ENCODE peak calls at places on chromosomes 3 and 15, in seven cellular contexts. F is testis, Z is A549, R is transverse colon, I is adrenal gland, D is heart left ventricle, Q is colonic mucosa. B is an unnamed sample. For H3K4me1, the result is how much of the 10 kb centered on the place peaks cover.

GRCh38 chr15:58616171-58616570 is 133.3 kb downstream of the ADAM10 start:
- DNase-seq in D (no peak), Z (no peak), F (no peak), R (no peak), I (no peak), Q (no peak), B (no peak)

GRCh38 chr15:85527907-85528306 is 147.5 kb downstream of the AKAP13 start:
- DNase-seq in R (no peak), Z (peak), F (no peak), Q (no peak), I (no peak), D (peak), B (no peak)

GRCh38 chr15:38650384-38650783 is 85.8 kb upstream of the RASGRP1 start:
- DNase-seq in R (no peak), F (no peak), Z (no peak), D (no peak), Q (no peak), I (no peak), B (no peak)

GRCh38 chr3:154018100-154018696 is 103.0 kb upstream of the ARHGEF26 start:
- DNase-seq in D (no peak), R (peak), Z (peak), F (peak), Q (peak), I (no peak), B (peak)

GRCh38 chr15:48963524-48964113 is at the start of gene SHC4:
- DNase-seq in Q (peak), R (peak), Z (peak), I (peak), F (peak), D (peak), B (peak)

GRCh38 chr15:79399591-79399990 is 32.5 kb upstream of the MINAR1 start:
- DNase-seq in Q (no peak), R (no peak), I (no peak), Z (no peak), D (no peak), F (no peak), B (no peak)

GRCh38 chr3:143307613-143308183 is 188.1 kb downstream of the CHST2 start:
- DNase-seq in D (no peak), Z (peak), I (peak), F (peak), Q (no peak), R (no peak), B (no peak)

GRCh38 chr15:70508561-70509281 is 254.6 kb downstream of the UACA start:
- DNase-seq in Z (peak), R (no peak), F (no peak), Q (no peak), I (peak), D (no peak), B (peak)

GRCh38 chr15:78727561-78727960 is 83.7 kb downstream of the ADAMTS7 start:
- DNase-seq in D (no peak), I (no peak), Q (no peak), Z (peak), F (no peak), R (no peak), B (no peak)

GRCh38 chr3:45528429-45528828 is 66.1 kb upstream of the LIMD1 start:
- DNase-seq in Z (no peak), R (no peak), D (no peak), I (no peak), Q (no peak), F (no peak), B (no peak)

GRCh38 chr3:131914090-131914691 is 120.6 kb downstream of the CPNE4 start:
- DNase-seq in F (no peak), R (no peak), D (no peak), Z (no peak), Q (no peak), I (no peak), B (no peak)

GRCh38 chr3:10956991-10957390 is 35.6 kb upstream of the SLC6A1 start:
- DNase-seq in Q (no peak), Z (no peak), R (no peak), I (no peak), F (peak), D (peak), B (no peak)

GRCh38 chr15:36724493-36724892 is 145.1 kb downstream of the CDIN1 start:
- DNase-seq in Q (no peak), F (no peak), I (no peak), R (no peak), D (no peak), Z (no peak), B (no peak)

GRCh38 chr3:146493221-146493620 is 23.9 kb upstream of the PLSCR2 start:
- DNase-seq in D (no peak), Q (no peak), F (no peak), I (no peak), Z (no peak), R (no peak), B (no peak)

GRCh38 chr3:45198264-45199260 is 27.5 kb downstream of the TMEM158 start:
- DNase-seq in Q (no peak), R (no peak), Z (no peak), D (no peak), I (no peak), F (peak), B (no peak)

GRCh38 chr3:29775352-29775751 is 494.5 kb downstream of the RBMS3 start:
- DNase-seq in R (no peak), I (no peak), D (no peak), Q (no peak), Z (no peak), F (no peak), B (no peak)

GRCh38 chr3:12818273-12818672 is 21.8 kb downstream of the CAND2 start:
- DNase-seq in D (no peak), F (no peak), I (no peak), Z (no peak), R (no peak), Q (no peak), B (no peak)

GRCh38 chr15:92669432-92669831 is 13.9 kb upstream of the FAM174B start:
- DNase-seq in Q (no peak), R (no peak), Z (no peak), F (no peak), I (no peak), D (no peak), B (peak)

GRCh38 chr3:86978111-86978528 is 12.8 kb downstream of the VGLL3 start:
- DNase-seq in Q (no peak), D (peak), F (peak), Z (no peak), I (no peak), R (no peak), B (no peak)

GRCh38 chr3:171556133-171556532 is 95.9 kb upstream of the TNIK start:
- DNase-seq in I (peak), F (peak), Q (no peak), D (peak), R (no peak), Z (no peak), B (no peak)

GRCh38 chr3:139537325-139537724 is 2.2 kb downstream of the RBP1 start:
- DNase-seq in Q (no peak), D (no peak), I (peak), F (no peak), Z (peak), R (no peak), B (no peak)

GRCh38 chr3:43726511-43726910 is 35.8 kb downstream of the ABHD5 start:
- DNase-seq in D (no peak), Z (no peak), R (no peak), I (no peak), F (no peak), Q (no peak), B (no peak)

GRCh38 chr3:55416381-55416821 is 70.7 kb downstream of the WNT5A start:
- DNase-seq in I (no peak), D (no peak), Z (peak), R (no peak), F (no peak), Q (no peak), B (peak)

GRCh38 chr15:70715840-70716510 is 47.4 kb downstream of the UACA start:
- DNase-seq in I (no peak), Q (no peak), Z (peak), R (no peak), F (no peak), D (no peak), B (peak)

GRCh38 chr15:90060797-90061196 is 41.5 kb downstream of the IDH2 start:
- DNase-seq in R (no peak), Z (no peak), D (no peak), F (no peak), I (peak), Q (no peak), B (no peak)

GRCh38 chr15:90062729-90063684 is 39.3 kb downstream of the IDH2 start:
- DNase-seq in F (peak), Z (no peak), I (peak), Q (no peak), R (no peak), D (no peak), B (no peak)

GRCh38 chr15:90062023-90062728 is 40.1 kb downstream of the IDH2 start:
- DNase-seq in Q (peak), D (peak), I (peak), Z (no peak), R (peak), F (no peak), B (no peak)

GRCh38 chr15:90058308-90058707 is 44.0 kb downstream of the IDH2 start:
- DNase-seq in Z (no peak), F (no peak), D (no peak), Q (no peak), R (no peak), I (no peak), B (no peak)

GRCh38 chr15:90059208-90059985 is 42.9 kb downstream of the IDH2 start:
- DNase-seq in D (peak), I (peak), F (peak), Z (no peak), Q (peak), R (peak), B (no peak)
- H3K4me1 ChIP-seq in D (under half), I (under half), F (under half), Z (under half), Q (under half), R (half or more), B (under half)

DNA sequence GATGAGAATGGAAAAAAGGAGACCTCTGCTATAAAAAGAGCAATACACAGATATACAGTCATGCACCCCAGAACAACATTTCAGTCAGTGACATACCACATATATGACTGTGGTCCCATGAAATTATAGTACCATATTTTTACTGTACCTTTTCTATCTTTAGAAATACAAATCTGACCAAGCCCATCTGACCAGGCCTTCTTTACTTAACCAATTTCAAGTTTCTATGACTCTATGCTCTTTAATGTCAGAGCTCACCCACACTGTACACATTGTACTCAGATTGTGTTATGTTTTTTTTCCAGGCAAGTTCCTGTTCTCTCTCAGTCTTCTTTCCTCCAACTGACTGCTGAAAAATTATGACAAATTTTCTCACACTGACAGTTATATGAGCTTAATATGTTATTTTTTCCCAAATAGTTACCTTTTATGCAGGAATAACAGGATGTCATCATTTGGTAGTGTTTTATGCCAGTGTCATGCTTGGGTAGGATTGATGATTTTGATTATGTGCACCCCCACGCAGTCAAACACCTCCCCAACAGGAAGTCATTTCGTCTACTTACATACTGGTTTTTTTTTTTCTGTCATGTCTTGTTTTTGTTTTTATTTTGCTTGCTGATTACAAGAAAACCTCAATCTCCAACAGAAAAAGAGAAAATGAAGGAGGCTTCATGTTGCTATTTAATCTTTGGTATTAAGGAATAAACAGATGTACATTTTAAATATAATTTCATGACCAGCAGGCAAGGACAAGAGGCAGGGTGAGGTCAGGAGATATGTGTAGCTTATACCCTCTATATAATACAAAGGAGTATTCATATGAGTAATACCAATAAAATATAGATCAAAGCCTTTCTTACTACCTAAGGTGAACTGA is 8.2 kb upstream of the CBLB start:
- DNase-seq in I (no peak), Z (no peak), D (no peak), F (no peak), Q (no peak), R (no peak), B (no peak)
- H3K4me3 ChIP-seq in I (no peak), Z (no peak), D (no peak), F (no peak), Q (no peak), R (no peak), B (no peak)

DNA sequence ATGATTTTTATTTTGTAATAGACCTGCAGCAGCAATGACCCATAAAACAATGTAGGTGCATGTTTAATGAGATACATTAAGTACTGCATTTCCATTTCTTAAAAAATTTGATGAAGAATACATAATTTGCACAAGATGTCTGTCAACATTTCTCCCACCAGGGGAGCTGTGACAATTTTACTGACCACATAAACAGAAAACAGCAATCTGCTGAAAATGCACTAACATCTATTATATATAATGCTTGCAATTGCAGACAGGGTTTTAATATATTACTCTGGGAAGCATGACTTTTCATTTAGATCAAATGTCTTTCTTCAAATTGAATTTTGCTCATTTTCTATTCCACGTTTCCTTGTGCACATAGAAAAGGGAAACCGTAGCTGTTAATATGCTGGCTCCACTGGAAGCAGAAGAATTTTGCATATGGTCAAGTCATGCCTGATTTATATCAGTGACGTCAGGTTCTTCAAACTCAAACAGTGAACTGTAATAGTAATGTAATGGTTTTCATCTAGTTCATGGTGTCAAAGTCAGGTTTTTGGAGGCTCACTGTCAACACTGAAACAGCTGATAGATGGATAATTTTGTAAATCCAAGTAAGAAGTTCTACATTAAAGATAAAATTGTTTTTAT is 79.8 kb upstream of the IGF1R start:
- DNase-seq in Z (peak), I (no peak), Q (no peak), F (no peak), D (no peak), R (no peak), B (no peak)
- TF ChIP-seq CTCF in Z (peak), I (peak), Q (no peak), F (no peak), D (peak), R (no peak), B (peak)

DNA sequence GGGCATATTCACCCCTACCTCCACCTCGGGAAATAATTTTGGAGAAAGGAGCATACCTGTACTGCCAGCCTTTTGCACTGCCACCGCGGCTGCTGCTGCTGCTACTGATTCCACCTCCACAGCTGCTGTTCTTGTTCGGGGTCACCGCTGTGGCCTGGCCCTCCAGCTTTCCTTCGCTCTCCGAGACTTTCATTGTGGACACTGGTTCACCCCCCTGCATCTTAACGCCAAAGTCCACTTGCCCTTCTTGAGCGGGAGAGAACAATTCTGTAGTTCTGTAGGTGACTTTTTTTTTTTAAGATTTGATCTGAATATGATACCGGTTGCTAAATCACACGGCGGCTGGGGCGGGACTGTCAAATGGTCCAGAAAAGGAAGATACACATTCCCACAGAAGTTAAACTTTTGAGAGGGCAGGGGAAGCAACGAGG is 701 bp downstream of the OSBPL11 start:
- DNase-seq in Z (peak), Q (peak), R (peak), I (peak), D (no peak), F (peak), B (peak)
- H3K4me1 ChIP-seq in Z (under half), Q (under half), R (half or more), I (under half), D (under half), F (under half), B (under half)

GRCh38 chr3:172586447-172586846 is 63.2 kb upstream of the TNFSF10 start:
- DNase-seq in Q (no peak), D (no peak), F (no peak), R (no peak), I (no peak), Z (no peak), B (no peak)
- H3K4me3 ChIP-seq in Q (no peak), D (no peak), F (no peak), R (no peak), I (peak), Z (no peak), B (no peak)

DNA sequence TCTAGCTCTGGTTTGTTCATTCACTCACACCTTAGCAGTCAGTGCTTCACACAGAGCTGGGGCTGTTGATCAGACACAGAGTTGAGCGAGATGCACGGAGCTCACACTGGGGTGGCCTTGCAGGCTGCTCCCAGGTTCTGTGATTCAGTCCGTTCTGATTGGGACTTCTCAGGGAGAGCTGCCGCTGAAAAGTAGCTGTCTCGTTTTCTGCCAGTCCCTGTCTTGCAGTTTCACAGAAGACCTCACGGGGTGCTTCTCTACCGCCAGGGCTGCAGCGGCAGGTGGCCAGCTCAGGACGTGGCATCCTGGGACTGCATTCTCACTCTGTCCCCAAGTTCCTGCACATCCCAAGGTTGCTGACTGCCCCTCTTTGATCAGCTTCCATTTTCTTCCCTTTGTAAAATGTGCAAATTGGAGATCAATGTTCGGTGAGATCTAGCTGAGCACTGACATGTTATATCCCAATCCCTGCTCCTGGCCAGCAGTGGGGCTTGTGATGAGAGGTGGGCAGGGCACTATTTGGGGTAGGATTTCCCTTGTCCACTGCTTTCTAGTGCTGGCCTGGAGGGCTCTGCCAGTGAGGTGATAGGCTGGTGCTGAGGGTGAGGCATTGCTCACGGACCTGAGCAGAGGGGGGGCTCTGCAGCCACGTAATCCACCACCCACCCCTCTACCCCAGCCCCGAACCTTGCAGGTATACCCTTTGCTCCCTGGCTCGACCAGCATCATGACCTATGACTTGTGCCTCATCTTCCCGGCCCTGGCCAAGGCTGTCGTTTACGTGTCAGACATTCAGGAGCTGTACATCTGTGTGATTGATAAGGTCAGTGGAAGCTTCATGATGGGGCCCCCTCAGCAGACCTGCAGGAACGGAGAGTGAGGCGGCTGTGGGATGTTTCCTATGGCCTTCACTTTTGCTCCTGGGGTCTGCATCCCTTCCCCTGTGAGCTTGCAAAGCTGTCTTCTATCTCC is 5.3 kb upstream of the TXNRD3 start:
- DNase-seq in R (no peak), D (no peak), I (peak), F (no peak), Z (peak), Q (no peak), B (peak)
- TF ChIP-seq CTCF in R (peak), D (peak), I (peak), F (no peak), Z (no peak), Q (no peak), B (peak)

DNA sequence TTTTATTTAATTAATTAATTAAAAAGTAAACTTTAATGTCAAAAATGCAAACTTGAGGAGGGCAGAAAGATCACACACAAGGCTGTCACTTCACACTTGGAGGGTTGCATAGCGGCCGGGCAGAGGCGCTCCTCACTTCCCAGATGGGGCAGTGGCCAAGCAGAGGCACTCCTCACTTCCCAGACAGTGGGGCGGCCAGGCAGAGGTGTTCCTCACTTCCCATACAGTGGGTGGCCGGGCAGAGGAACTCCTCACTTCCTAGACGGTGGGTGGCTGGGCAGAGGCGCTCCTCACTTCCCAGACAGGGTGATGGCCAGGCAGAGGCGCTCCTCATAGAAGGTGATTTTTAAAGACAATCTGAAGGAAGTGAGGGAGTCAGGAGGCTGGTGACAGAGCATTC is 277.5 kb downstream of the PDCD6IP start:
- DNase-seq in F (no peak), D (no peak), I (no peak), Q (no peak), Z (no peak), R (no peak), B (no peak)
- H3K4me1 ChIP-seq in F (under half), D (under half), I (under half), Q (under half), Z (under half), R (under half), B (under half)

DNA sequence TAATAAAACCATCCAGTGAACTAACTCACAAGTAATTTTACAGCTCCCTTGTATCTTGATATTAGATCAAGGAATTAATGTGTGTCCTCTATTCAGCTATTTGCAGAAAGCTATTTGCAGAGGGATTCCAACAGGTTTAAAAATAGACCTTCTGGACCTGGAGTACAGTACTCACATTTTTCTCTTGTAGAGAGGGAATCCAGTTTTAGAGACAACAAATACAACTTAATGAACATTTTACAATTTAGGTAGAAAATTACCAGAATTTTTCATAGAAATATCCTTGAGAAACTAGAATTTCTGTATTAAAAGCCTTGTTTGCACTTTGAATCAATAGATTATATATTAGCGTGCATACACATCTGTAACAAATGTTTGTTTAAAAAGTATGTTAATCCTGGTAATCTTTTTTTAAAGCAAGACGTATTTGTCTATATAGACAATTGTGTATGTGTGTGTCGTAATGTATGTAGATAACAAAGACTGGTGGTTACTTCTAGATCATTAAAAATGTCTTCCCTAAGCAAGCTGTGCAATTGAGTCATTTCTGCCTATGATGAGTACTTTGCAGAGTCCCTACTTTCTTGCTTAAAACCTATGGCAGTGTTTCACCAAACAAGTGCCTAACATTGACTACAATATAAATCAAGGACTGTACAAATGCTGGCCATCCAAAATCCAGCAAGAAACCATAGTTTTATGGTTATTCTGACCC is 57.9 kb downstream of the PPP2R3A start:
- DNase-seq in Z (no peak), R (no peak), D (no peak), F (no peak), Q (no peak), I (no peak), B (no peak)
- H3K4me3 ChIP-seq in Z (no peak), R (no peak), D (peak), F (no peak), Q (no peak), I (no peak), B (no peak)